ENCODE peak calls at places on chromosomes 12 and 14, in six cellular contexts. One of them, this sample, is unnamed.

GRCh38 chr14:104512771-104513640 is 66.6 kb upstream of the C14orf180 start:
- DNase-seq in HCT116: no peak
- DNase-seq in thyroid gland: no peak
- DNase-seq in endothelial cell of umbilical vein: no peak
- DNase-seq in SK-N-SH: no peak
- DNase-seq in right lobe of liver: no peak
- DNase-seq in this sample: no peak

GRCh38 chr12:61554268-61555008 is 705.8 kb upstream of the USP15 start:
- DNase-seq in thyroid gland: no peak
- DNase-seq in HCT116: no peak
- DNase-seq in SK-N-SH: no peak
- DNase-seq in endothelial cell of umbilical vein: no peak
- DNase-seq in right lobe of liver: no peak
- DNase-seq in this sample: no peak

GRCh38 chr12:130557876-130558770 is 158.0 kb downstream of the RIMBP2 start:
- DNase-seq in right lobe of liver: no peak
- DNase-seq in thyroid gland: no peak
- DNase-seq in HCT116: no peak
- DNase-seq in endothelial cell of umbilical vein: no peak
- DNase-seq in SK-N-SH: no peak
- DNase-seq in this sample: no peak

GRCh38 chr12:7190268-7191055 is 976 bp downstream of the PEX5 start:
- DNase-seq in endothelial cell of umbilical vein: no peak
- DNase-seq in thyroid gland: peak; percentile 26
- DNase-seq in HCT116: no peak
- DNase-seq in SK-N-SH: no peak
- DNase-seq in right lobe of liver: peak; percentile 47
- DNase-seq in this sample: peak; percentile 14

GRCh38 chr14:21525995-21526671 is at the start of gene SALL2:
- DNase-seq in endothelial cell of umbilical vein: peak; percentile 63
- DNase-seq in right lobe of liver: peak; percentile 59
- DNase-seq in thyroid gland: peak; percentile 88
- DNase-seq in HCT116: no peak
- DNase-seq in SK-N-SH: peak; percentile 93
- DNase-seq in this sample: peak; percentile 97

GRCh38 chr12:92028039-92028709 is 117.5 kb downstream of the BTG1 start:
- DNase-seq in SK-N-SH: no peak
- DNase-seq in HCT116: no peak
- DNase-seq in thyroid gland: no peak
- DNase-seq in right lobe of liver: no peak
- DNase-seq in endothelial cell of umbilical vein: peak; percentile 35
- DNase-seq in this sample: no peak

GRCh38 chr12:56128669-56129209 is 672 bp downstream of the ESYT1 start:
- DNase-seq in endothelial cell of umbilical vein: peak; percentile 44
- DNase-seq in thyroid gland: peak; percentile 29
- DNase-seq in HCT116: no peak
- DNase-seq in SK-N-SH: peak; percentile 53
- DNase-seq in right lobe of liver: no peak
- DNase-seq in this sample: no peak

GRCh38 chr12:10082057-10082874 is 16.5 kb downstream of the CLEC1A start:
- DNase-seq in right lobe of liver: no peak
- DNase-seq in thyroid gland: no peak
- DNase-seq in SK-N-SH: no peak
- DNase-seq in HCT116: no peak
- DNase-seq in endothelial cell of umbilical vein: no peak
- DNase-seq in this sample: peak; percentile 43

GRCh38 chr12:58504539-58504938 is 415.8 kb downstream of the LRIG3 start:
- DNase-seq in right lobe of liver: no peak
- DNase-seq in thyroid gland: no peak
- DNase-seq in endothelial cell of umbilical vein: peak; percentile 62
- DNase-seq in SK-N-SH: no peak
- DNase-seq in HCT116: no peak
- DNase-seq in this sample: peak; percentile 8

GRCh38 chr12:67456281-67456918 is 187.2 kb downstream of the CAND1 start:
- DNase-seq in right lobe of liver: no peak
- DNase-seq in endothelial cell of umbilical vein: no peak
- DNase-seq in thyroid gland: peak; percentile 79
- DNase-seq in SK-N-SH: peak; percentile 18
- DNase-seq in HCT116: no peak
- DNase-seq in this sample: peak; percentile 56

GRCh38 chr14:99581371-99581770 is 22.6 kb downstream of the CCDC85C start:
- DNase-seq in SK-N-SH: no peak
- DNase-seq in HCT116: no peak
- DNase-seq in thyroid gland: no peak
- DNase-seq in endothelial cell of umbilical vein: no peak
- DNase-seq in right lobe of liver: no peak
- DNase-seq in this sample: no peak
- H3K27ac ChIP-seq in SK-N-SH: no peak overlapping the region
- H3K27ac ChIP-seq in HCT116: peak overlapping the region; percentile 85
- H3K27ac ChIP-seq in thyroid gland: peak overlapping the region; percentile 84
- H3K27ac ChIP-seq in endothelial cell of umbilical vein: no peak overlapping the region
- H3K27ac ChIP-seq in right lobe of liver: no peak overlapping the region
- H3K27ac ChIP-seq in this sample: no peak overlapping the region

DNA sequence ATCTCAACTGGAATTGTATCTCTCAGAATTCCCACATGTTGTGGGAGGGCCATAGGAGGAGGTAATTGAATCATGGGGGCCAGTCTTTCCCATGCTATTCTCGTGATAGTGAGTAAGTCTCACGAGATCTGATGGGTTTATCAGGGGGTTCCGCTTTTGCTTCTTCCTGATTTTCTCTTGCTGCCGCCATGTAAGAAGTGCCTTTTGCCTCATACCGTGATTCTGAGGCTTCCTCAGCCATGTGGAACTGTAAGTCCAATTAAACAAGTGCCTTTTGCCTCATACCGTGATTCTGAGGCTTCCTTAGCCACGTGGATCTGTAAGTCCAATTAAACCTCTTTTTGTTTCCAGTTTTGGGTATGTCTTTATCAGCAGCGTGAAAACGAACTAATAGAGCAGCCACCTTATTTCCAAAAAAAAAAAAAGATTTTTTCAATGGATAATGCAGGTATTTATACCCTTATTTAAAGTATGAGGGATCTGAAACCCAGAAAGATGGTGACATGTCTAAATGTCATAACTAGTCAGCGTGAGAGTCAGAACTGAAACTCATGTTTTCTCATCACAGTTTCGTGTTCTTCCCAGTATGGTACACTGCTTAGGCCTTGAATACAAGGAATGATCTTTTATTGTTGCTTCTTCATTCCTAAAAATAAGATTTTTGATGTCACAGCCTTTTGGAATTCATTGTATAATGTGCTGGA is 89.6 kb downstream of the ERC1 start:
- DNase-seq in HCT116: no peak
- DNase-seq in thyroid gland: no peak
- DNase-seq in SK-N-SH: no peak
- DNase-seq in endothelial cell of umbilical vein: no peak
- DNase-seq in right lobe of liver: no peak
- DNase-seq in this sample: no peak
- H3K4me3 ChIP-seq in HCT116: no peak overlapping the region
- H3K4me3 ChIP-seq in thyroid gland: no peak overlapping the region
- H3K4me3 ChIP-seq in SK-N-SH: no peak overlapping the region
- H3K4me3 ChIP-seq in endothelial cell of umbilical vein: no peak overlapping the region
- H3K4me3 ChIP-seq in right lobe of liver: no peak overlapping the region
- H3K4me3 ChIP-seq in this sample: no peak overlapping the region

GRCh38 chr12:89453579-89453978 is 71.0 kb downstream of the GALNT4 start:
- DNase-seq in endothelial cell of umbilical vein: peak; percentile 85
- DNase-seq in HCT116: no peak
- DNase-seq in right lobe of liver: no peak
- DNase-seq in thyroid gland: no peak
- DNase-seq in SK-N-SH: no peak
- DNase-seq in this sample: no peak
- H3K27ac ChIP-seq in endothelial cell of umbilical vein: peak overlapping the region; percentile 81
- H3K27ac ChIP-seq in HCT116: no peak overlapping the region
- H3K27ac ChIP-seq in right lobe of liver: peak overlapping the region; percentile 46
- H3K27ac ChIP-seq in thyroid gland: peak overlapping the region; percentile 77
- H3K27ac ChIP-seq in SK-N-SH: peak overlapping the region; percentile 87
- H3K27ac ChIP-seq in this sample: no peak overlapping the region

GRCh38 chr12:53989227-53990113 is 4.5 kb downstream of the HOXC10 start:
- DNase-seq in SK-N-SH: no peak
- DNase-seq in endothelial cell of umbilical vein: peak; percentile 16
- DNase-seq in thyroid gland: peak; percentile 30
- DNase-seq in right lobe of liver: no peak
- DNase-seq in HCT116: no peak
- DNase-seq in this sample: peak; percentile 43
- H3K4me3 ChIP-seq in SK-N-SH: no peak overlapping the region
- H3K4me3 ChIP-seq in endothelial cell of umbilical vein: no peak overlapping the region
- H3K4me3 ChIP-seq in thyroid gland: no peak overlapping the region
- H3K4me3 ChIP-seq in right lobe of liver: no peak overlapping the region
- H3K4me3 ChIP-seq in HCT116: peak overlapping the region; percentile 30
- H3K4me3 ChIP-seq in this sample: no peak overlapping the region

DNA sequence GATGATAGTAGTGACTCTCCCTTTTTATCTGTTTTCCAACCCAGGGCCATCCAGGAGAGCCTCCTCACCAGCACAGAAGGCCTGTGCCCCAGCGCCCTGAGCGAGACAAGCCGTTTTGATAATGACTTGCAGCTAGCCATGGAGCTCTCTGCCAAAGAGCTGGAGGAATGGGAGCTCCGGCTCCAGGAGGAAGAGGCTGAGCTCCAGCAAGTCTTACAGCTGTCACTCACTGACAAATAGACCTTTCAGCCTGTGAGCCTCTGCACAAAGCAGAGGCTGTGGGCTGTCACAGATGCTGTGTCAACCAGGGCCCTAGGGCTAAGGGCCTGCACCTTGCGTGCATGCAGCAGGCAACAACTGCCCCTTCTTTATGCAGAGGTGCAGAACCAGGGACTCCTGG is 11.0 kb downstream of the C12orf76 start:
- DNase-seq in right lobe of liver: no peak
- DNase-seq in SK-N-SH: no peak
- DNase-seq in thyroid gland: no peak
- DNase-seq in HCT116: no peak
- DNase-seq in endothelial cell of umbilical vein: no peak
- DNase-seq in this sample: no peak
- H3K27ac ChIP-seq in right lobe of liver: no peak overlapping the region
- H3K27ac ChIP-seq in SK-N-SH: no peak overlapping the region
- H3K27ac ChIP-seq in thyroid gland: peak overlapping the region; percentile 96
- H3K27ac ChIP-seq in HCT116: no peak overlapping the region
- H3K27ac ChIP-seq in endothelial cell of umbilical vein: no peak overlapping the region
- H3K27ac ChIP-seq in this sample: no peak overlapping the region

GRCh38 chr12:132581348-132582057 is 28.9 kb downstream of the LRCOL1 start:
- DNase-seq in endothelial cell of umbilical vein: no peak
- DNase-seq in HCT116: no peak
- DNase-seq in right lobe of liver: no peak
- DNase-seq in thyroid gland: no peak
- DNase-seq in SK-N-SH: no peak
- DNase-seq in this sample: no peak

GRCh38 chr12:132582058-132582420 is 28.3 kb downstream of the LRCOL1 start:
- DNase-seq in endothelial cell of umbilical vein: no peak
- DNase-seq in thyroid gland: peak; percentile 59
- DNase-seq in HCT116: no peak
- DNase-seq in right lobe of liver: no peak
- DNase-seq in SK-N-SH: no peak
- DNase-seq in this sample: no peak

GRCh38 chr12:132583311-132583710 is 27.1 kb downstream of the LRCOL1 start:
- DNase-seq in SK-N-SH: no peak
- DNase-seq in right lobe of liver: no peak
- DNase-seq in endothelial cell of umbilical vein: no peak
- DNase-seq in thyroid gland: no peak
- DNase-seq in HCT116: no peak
- DNase-seq in this sample: no peak

GRCh38 chr12:132583736-132584135 is 26.6 kb downstream of the LRCOL1 start:
- DNase-seq in endothelial cell of umbilical vein: no peak
- DNase-seq in thyroid gland: no peak
- DNase-seq in HCT116: no peak
- DNase-seq in right lobe of liver: no peak
- DNase-seq in SK-N-SH: no peak
- DNase-seq in this sample: no peak

DNA sequence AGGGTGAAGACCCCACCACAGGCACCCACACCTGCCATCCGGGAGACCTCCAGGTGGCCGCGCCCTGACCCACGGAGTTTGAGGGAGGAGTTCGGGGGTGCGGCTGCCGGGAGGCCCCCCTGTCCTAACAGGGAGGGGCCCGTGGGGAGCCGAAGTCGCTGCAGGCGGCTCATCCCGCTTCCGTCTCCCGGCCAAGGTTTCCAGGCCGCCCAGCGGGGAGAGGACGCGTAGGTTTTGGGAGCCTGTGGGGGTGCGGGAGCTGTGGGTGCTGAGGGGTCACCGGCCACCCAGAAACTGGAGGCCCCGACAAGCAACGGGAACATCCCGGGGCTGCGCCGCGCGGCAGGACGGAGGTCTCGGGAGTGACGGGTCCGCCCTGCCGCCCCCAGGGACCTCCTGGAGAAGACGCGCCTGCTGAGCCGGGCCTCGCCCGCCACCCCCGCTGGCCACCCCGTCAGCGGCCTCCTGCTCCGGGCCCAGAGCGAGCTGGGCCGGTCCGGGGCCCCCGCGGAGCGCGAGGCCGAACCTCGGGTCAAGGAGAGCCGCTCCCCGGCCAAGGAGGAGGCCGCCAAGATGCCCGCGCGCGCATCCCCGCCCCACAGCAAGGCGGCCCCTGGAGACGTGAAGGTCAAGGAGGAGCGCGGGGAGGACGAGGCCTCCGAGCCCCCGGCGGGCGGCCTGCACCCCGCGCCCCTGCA is 27.7 kb downstream of the LRCOL1 start:
- DNase-seq in HCT116: no peak
- DNase-seq in right lobe of liver: no peak
- DNase-seq in SK-N-SH: no peak
- DNase-seq in endothelial cell of umbilical vein: no peak
- DNase-seq in thyroid gland: no peak
- DNase-seq in this sample: no peak
- H3K4me3 ChIP-seq in HCT116: no peak overlapping the region
- H3K4me3 ChIP-seq in right lobe of liver: no peak overlapping the region
- H3K4me3 ChIP-seq in SK-N-SH: no peak overlapping the region
- H3K4me3 ChIP-seq in endothelial cell of umbilical vein: no peak overlapping the region
- H3K4me3 ChIP-seq in thyroid gland: no peak overlapping the region
- H3K4me3 ChIP-seq in this sample: no peak overlapping the region

GRCh38 chr14:80378084-80378483 is 166.8 kb upstream of the DIO2 start:
- DNase-seq in HCT116: no peak
- DNase-seq in endothelial cell of umbilical vein: no peak
- DNase-seq in SK-N-SH: no peak
- DNase-seq in right lobe of liver: no peak
- DNase-seq in thyroid gland: peak; percentile 52
- DNase-seq in this sample: no peak
- H3K27ac ChIP-seq in HCT116: no peak overlapping the region
- H3K27ac ChIP-seq in endothelial cell of umbilical vein: no peak overlapping the region
- H3K27ac ChIP-seq in SK-N-SH: no peak overlapping the region
- H3K27ac ChIP-seq in right lobe of liver: no peak overlapping the region
- H3K27ac ChIP-seq in thyroid gland: no peak overlapping the region
- H3K27ac ChIP-seq in this sample: no peak overlapping the region

GRCh38 chr12:54502485-54502884 is 4.9 kb downstream of the NCKAP1L start:
- DNase-seq in HCT116: no peak
- DNase-seq in right lobe of liver: no peak
- DNase-seq in thyroid gland: no peak
- DNase-seq in endothelial cell of umbilical vein: peak; percentile 22
- DNase-seq in SK-N-SH: no peak
- DNase-seq in this sample: no peak

GRCh38 chr12:54495327-54495726 is 2.2 kb upstream of the NCKAP1L start:
- DNase-seq in thyroid gland: no peak
- DNase-seq in right lobe of liver: no peak
- DNase-seq in HCT116: no peak
- DNase-seq in endothelial cell of umbilical vein: no peak
- DNase-seq in SK-N-SH: no peak
- DNase-seq in this sample: no peak

DNA sequence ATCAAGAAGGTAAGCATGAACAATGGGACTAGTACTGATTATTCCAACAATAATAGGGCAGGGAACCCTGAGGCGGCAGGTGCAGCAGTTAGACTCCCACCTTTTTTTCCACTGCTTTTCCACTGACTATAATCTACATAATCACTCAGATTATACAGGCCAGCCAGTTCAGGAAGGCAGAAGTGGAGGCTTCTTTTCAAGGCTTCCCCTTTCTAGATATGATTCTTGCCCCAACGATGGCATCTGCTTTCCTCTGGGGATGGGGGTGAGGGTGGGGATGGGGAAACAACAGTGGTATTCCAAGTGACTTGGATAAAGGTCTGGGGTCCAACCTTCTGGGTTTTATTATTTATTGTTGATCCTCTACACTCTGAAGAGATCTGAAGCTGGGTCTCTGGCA is 331 bp downstream of the NCKAP1L start:
- DNase-seq in right lobe of liver: no peak
- DNase-seq in endothelial cell of umbilical vein: no peak
- DNase-seq in SK-N-SH: no peak
- DNase-seq in HCT116: no peak
- DNase-seq in thyroid gland: no peak
- DNase-seq in this sample: no peak
- H3K4me3 ChIP-seq in right lobe of liver: peak overlapping the region; percentile 23
- H3K4me3 ChIP-seq in endothelial cell of umbilical vein: no peak overlapping the region
- H3K4me3 ChIP-seq in SK-N-SH: no peak overlapping the region
- H3K4me3 ChIP-seq in HCT116: no peak overlapping the region
- H3K4me3 ChIP-seq in thyroid gland: no peak overlapping the region
- H3K4me3 ChIP-seq in this sample: no peak overlapping the region